ENCODE peak calls at places on chromosomes 5 and 9, in four cellular contexts. Q, J, C and A are unnamed samples.

GRCh38 chr5:83434929-83435328 is 36.6 kb upstream of the VCAN start:
- DNase-seq in Q (no peak), J (no peak), C (no peak), A (no peak)

GRCh38 chr5:120872292-120872691 is 408.2 kb downstream of the PRR16 start:
- DNase-seq in Q (no peak), J (no peak), C (no peak), A (no peak)

GRCh38 chr5:31407921-31408714 is 123.8 kb downstream of the DROSHA start:
- DNase-seq in Q (no peak), J (no peak), C (peak), A (peak)

GRCh38 chr9:93965830-93966577 is 10.8 kb upstream of the BARX1 start:
- DNase-seq in Q (peak), J (no peak), C (no peak), A (no peak)

GRCh38 chr5:57804007-57804444 is 321.4 kb upstream of the ACTBL2 start:
- DNase-seq in Q (no peak), J (no peak), C (no peak), A (peak)

GRCh38 chr9:116327702-116328440 is 174.3 kb downstream of the PAPPA start:
- DNase-seq in Q (no peak), J (no peak), C (peak), A (peak)

GRCh38 chr9:124590886-124591641 is 83.9 kb upstream of the NR5A1 start:
- DNase-seq in Q (no peak), J (no peak), C (peak), A (no peak)

GRCh38 chr5:79829260-79829659 is 139.6 kb downstream of the CMYA5 start:
- DNase-seq in Q (peak), J (peak), C (peak), A (no peak)

GRCh38 chr5:59887274-59887673 is 6.3 kb downstream of the PDE4D start:
- DNase-seq in Q (no peak), J (no peak), C (no peak), A (no peak)

GRCh38 chr5:69364414-69364813 is 4.9 kb downstream of the AK6 start:
- DNase-seq in Q (no peak), J (no peak), C (peak), A (peak)

GRCh38 chr5:62718368-62718767 is 139.7 kb downstream of the LRRC70 start:
- DNase-seq in Q (peak), J (no peak), C (no peak), A (no peak)

GRCh38 chr9:1946506-1946905 is 68.6 kb upstream of the SMARCA2 start:
- DNase-seq in Q (no peak), J (no peak), C (no peak), A (no peak)

GRCh38 chr5:178542455-178542854 is 47.7 kb downstream of the COL23A1 start:
- DNase-seq in Q (no peak), J (no peak), C (no peak), A (no peak)

DNA sequence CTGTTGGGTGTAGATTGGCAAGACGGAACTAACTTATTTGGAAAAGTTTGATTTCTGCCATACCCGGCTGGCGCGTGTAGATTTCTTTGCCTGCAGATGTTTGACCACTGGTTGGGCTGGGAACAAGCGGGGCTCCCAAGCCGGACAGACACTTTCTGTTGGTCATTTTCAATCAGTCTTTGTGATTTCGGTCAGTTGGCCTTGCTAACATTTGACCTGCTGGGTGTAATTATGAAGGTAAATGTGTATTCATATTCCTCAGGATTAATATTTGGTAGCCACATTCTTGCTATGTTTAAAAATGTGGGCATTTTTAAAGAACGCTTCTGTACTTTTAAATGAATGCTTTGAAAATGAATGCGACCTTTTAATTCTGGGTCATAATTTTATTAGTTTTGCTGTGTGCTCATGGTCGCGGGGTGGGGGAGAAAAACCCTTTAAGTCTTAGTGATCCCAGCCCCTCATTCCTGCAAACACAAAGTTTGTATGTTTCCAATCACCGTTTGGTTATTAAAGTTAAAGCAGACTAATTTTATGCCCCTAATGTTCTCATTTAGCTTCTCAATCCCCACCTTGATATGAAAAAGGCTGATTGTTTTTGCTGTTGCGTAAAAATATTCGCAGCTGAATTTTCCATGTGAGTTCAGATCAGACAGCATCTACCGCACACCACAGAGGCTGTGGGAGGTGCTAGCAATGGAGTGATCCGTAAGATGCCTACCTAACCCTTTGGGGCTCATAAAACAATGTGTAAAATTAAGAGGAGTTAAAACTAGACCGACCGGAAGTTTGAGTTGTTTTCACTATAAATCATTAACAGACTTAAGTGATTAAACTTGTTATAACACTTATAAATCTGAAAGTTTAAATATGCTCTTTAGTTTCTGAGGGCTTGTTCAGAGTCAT is 1.5 kb downstream of the RASGRF2 start:
- DNase-seq in Q (no peak), J (no peak), C (peak), A (peak)
- H3K14ac ChIP-seq in Q (no peak), J (no peak), C (no peak), A (peak)

DNA sequence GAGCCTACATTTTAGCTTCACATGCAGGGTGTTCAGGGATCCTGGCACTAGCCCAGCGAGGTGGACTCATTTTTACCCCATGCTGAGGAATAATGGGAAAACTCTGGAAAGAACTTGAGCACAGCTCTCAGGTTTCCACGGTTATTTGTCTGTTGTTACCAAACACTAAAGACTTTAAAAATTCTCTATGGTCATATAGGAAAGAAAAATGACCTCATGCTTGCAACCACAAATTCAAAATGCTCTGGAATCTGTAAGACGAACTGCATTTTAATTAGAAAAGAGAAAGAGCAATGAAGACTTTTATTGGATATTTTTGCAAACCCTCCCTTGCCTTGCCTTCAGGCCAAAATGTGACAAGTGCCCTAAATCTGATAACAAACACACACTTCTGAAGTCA is 606.9 kb downstream of the EBF1 start:
- DNase-seq in Q (no peak), J (no peak), C (peak), A (no peak)
- H3K14ac ChIP-seq in Q (no peak), J (no peak), C (no peak), A (no peak)

GRCh38 chr9:73916016-73916673 is 581.0 kb upstream of the RORB start:
- DNase-seq in Q (peak), J (peak), C (peak), A (no peak)
- H3K14ac ChIP-seq in Q (no peak), J (no peak), C (no peak), A (no peak)

GRCh38 chr5:119070828-119071572 is at the start of gene DMXL1:
- DNase-seq in Q (peak), J (peak), C (peak), A (peak)
- H3K14ac ChIP-seq in Q (peak), J (no peak), C (no peak), A (peak)

GRCh38 chr5:60927450-60927849 is 17.4 kb downstream of the ERCC8 start:
- DNase-seq in Q (no peak), J (no peak), C (no peak), A (no peak)
- H3K14ac ChIP-seq in Q (no peak), J (no peak), C (no peak), A (no peak)